ENCODE peak calls at places on chromosomes 4 and X, in seven cellular contexts. C, T, B, A, S, O and X are unnamed samples.

GRCh38 chrX:108426262-108426661 is 12.0 kb downstream of the COL4A6 start:
- DNase-seq in T (no peak), C (no peak), A (no peak), S (no peak), B (no peak), O (no peak), X (no peak)

GRCh38 chr4:124483043-124483906 is 229.3 kb downstream of the ANKRD50 start:
- DNase-seq in A (peak; percentile 82), B (no peak), O (no peak), T (no peak), C (no peak), S (no peak), X (no peak)

GRCh38 chrX:129833153-129834004 is 10.3 kb downstream of the ZDHHC9 start:
- DNase-seq in B (no peak), T (no peak), S (no peak), A (peak; percentile 72), O (no peak), C (no peak), X (no peak)

GRCh38 chr4:101597204-101597603 is 193.3 kb upstream of the BANK1 start:
- DNase-seq in O (no peak), T (no peak), B (no peak), S (no peak), C (no peak), A (no peak), X (no peak)

GRCh38 chrX:100685284-100685996 is 41.4 kb downstream of the SRPX2 start:
- DNase-seq in B (peak; percentile 28), C (no peak), O (peak; percentile 71), S (peak; percentile 72), T (no peak), A (peak; percentile 67), X (peak; percentile 63)

GRCh38 chrX:51487960-51488267 is 8.5 kb downstream of the NUDT11 start:
- DNase-seq in A (no peak), T (no peak), O (no peak), B (no peak), C (no peak), S (no peak), X (no peak)

GRCh38 chr4:7805533-7806079 is 134.1 kb downstream of the AFAP1 start:
- DNase-seq in A (peak; percentile 55), C (peak; percentile 82), T (no peak), O (no peak), B (no peak), S (no peak), X (peak; percentile 93)

GRCh38 chr4:57080781-57081650 is 29.2 kb downstream of the IGFBP7 start:
- DNase-seq in O (no peak), B (no peak), C (peak; percentile 92), T (peak; percentile 81), S (no peak), A (peak; percentile 69), X (peak; percentile 91)

GRCh38 chr4:7423801-7424552 is 10.8 kb downstream of the PSAPL1 start:
- DNase-seq in O (no peak), A (no peak), C (no peak), B (no peak), T (no peak), S (peak; percentile 15), X (no peak)

GRCh38 chr4:5927747-5928146 is 34.9 kb upstream of the CRMP1 start:
- DNase-seq in C (no peak), A (no peak), T (no peak), S (no peak), B (no peak), O (no peak), X (no peak)